ENCODE peak calls at places on chromosomes 3 and 15, in eight cellular contexts. I is HCT116, Z is Panc1, Y is HepG2, F is K562, W is A549, N is GM23338, D is SK-N-SH. M is an unnamed sample.

GRCh38 chr15:29812384-29812694 is 9.9 kb downstream of the TJP1 start:
- DNase-seq in I (no peak), Z (no peak), Y (no peak), F (no peak), W (no peak), N (peak; percentile 34), D (no peak), M (no peak)

GRCh38 chr15:53115563-53115962 is 325.4 kb upstream of the ONECUT1 start:
- DNase-seq in I (no peak), Z (no peak), Y (no peak), F (no peak), W (no peak), N (no peak), D (no peak), M (no peak)

GRCh38 chr3:36695113-36695768 is 69.1 kb downstream of the DCLK3 start:
- DNase-seq in I (no peak), Z (no peak), Y (no peak), F (no peak), W (no peak), N (no peak), D (no peak), M (no peak)

GRCh38 chr3:86547697-86548096 is 443.3 kb downstream of the VGLL3 start:
- DNase-seq in I (no peak), Z (no peak), Y (no peak), F (no peak), W (no peak), N (peak; percentile 93), D (no peak), M (no peak)

GRCh38 chr3:15318661-15319060 is 13.7 kb downstream of the SH3BP5 start:
- DNase-seq in I (no peak), Z (no peak), Y (no peak), F (no peak), W (no peak), N (no peak), D (no peak), M (no peak)

GRCh38 chr15:62119224-62119925 is 45.7 kb downstream of the C2CD4B start:
- DNase-seq in I (peak; percentile 44), Z (peak; percentile 86), Y (peak; percentile 51), F (no peak), W (peak; percentile 53), N (no peak), D (no peak), M (peak; percentile 14)

GRCh38 chr3:152841131-152841530 is 6.2 kb downstream of the P2RY1 start:
- DNase-seq in I (no peak), Z (no peak), Y (no peak), F (no peak), W (no peak), N (no peak), D (no peak), M (no peak)

GRCh38 chr3:106198828-106199194 is 330.0 kb upstream of the CBLB start:
- DNase-seq in I (no peak), Z (no peak), Y (no peak), F (no peak), W (no peak), N (no peak), D (no peak), M (no peak)

GRCh38 chr3:43638594-43639447 is 17.0 kb upstream of the ANO10 start:
- DNase-seq in I (peak; percentile 58), Z (no peak), Y (no peak), F (peak; percentile 68), W (no peak), N (peak; percentile 56), D (no peak), M (peak; percentile 71)

DNA sequence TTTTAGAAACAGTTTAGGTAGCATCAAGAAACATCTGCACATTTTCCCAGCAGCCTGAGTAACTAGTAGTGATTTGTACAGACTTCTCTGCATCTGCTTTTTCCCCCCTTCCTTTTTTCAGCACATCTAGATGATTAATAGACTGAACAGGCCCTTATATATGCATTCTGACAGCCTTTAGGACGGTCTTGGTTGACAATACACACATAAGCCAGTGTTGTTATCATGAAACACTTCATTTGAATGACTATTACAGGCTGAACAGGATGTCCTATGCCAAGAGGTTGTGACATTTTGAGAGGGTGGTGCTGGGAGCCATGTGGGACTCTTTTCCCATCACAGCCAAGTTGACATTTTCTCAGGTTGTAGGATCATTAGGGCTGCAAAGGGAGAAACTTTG is 73.9 kb downstream of the FILIP1L start:
- DNase-seq in I (no peak), Z (no peak), Y (no peak), F (no peak), W (no peak), N (no peak), D (no peak), M (no peak)
- H3K27ac ChIP-seq in I (peak overlapping the region; percentile 37), Z (peak overlapping the region; percentile 74), Y (no peak overlapping the region), F (no peak overlapping the region), W (peak overlapping the region; percentile 68), N (no peak overlapping the region), D (peak overlapping the region; percentile 92), M (no peak overlapping the region)

GRCh38 chr3:102529452-102529851 is 94.6 kb downstream of the ZPLD1 start:
- DNase-seq in I (peak; percentile 39), Z (peak; percentile 12), Y (no peak), F (no peak), W (peak; percentile 3), N (peak; percentile 69), D (peak; percentile 5), M (no peak)

GRCh38 chr3:102530443-102531195 is 95.8 kb downstream of the ZPLD1 start:
- DNase-seq in I (no peak), Z (no peak), Y (no peak), F (no peak), W (no peak), N (no peak), D (no peak), M (no peak)

GRCh38 chr3:102528727-102529126 is 93.9 kb downstream of the ZPLD1 start:
- DNase-seq in I (no peak), Z (no peak), Y (no peak), F (no peak), W (no peak), N (no peak), D (no peak), M (no peak)

GRCh38 chr3:102525624-102526023 is 90.8 kb downstream of the ZPLD1 start:
- DNase-seq in I (no peak), Z (no peak), Y (no peak), F (no peak), W (no peak), N (no peak), D (no peak), M (no peak)

DNA sequence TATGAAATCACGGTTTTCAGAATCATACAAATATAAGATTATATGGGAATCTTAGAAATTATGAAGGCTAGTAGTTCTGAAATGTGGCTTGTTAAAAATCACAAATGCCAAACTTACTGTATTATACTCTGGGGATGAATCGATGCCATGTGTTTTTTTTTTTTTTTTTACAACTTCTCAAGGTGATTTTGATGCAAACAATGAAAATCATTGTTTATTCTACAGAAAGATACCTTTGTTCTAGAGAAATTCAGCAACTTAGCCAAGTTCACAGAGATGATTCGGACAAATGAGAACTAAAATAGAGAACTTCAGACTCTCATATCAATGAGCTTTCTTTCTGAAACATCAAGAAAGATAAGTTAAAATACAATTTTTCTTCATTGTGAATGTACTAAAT is 92.0 kb downstream of the ZPLD1 start:
- DNase-seq in I (no peak), Z (no peak), Y (no peak), F (no peak), W (no peak), N (no peak), D (no peak), M (no peak)
- TF ChIP-seq REST in I (no peak), Z (no peak), Y (no peak), F (no peak), W (no peak), N (no peak), D (no peak), M (no peak)

GRCh38 chr3:10438902-10439610 is 66.3 kb downstream of the ATP2B2 start:
- DNase-seq in I (no peak), Z (no peak), Y (no peak), F (no peak), W (no peak), N (no peak), D (no peak), M (no peak)
- H3K27ac ChIP-seq in I (no peak overlapping the region), Z (no peak overlapping the region), Y (no peak overlapping the region), F (no peak overlapping the region), W (no peak overlapping the region), N (no peak overlapping the region), D (no peak overlapping the region), M (no peak overlapping the region)

GRCh38 chr15:77942611-77943211 is 134.8 kb downstream of the TBC1D2B start:
- DNase-seq in I (no peak), Z (no peak), Y (peak; percentile 73), F (no peak), W (no peak), N (no peak), D (no peak), M (no peak)

GRCh38 chr15:77939851-77940250 is 137.7 kb downstream of the TBC1D2B start:
- DNase-seq in I (no peak), Z (no peak), Y (no peak), F (no peak), W (no peak), N (no peak), D (no peak), M (no peak)

GRCh38 chr15:77940548-77940947 is 137.0 kb downstream of the TBC1D2B start:
- DNase-seq in I (no peak), Z (no peak), Y (no peak), F (no peak), W (no peak), N (no peak), D (no peak), M (no peak)

DNA sequence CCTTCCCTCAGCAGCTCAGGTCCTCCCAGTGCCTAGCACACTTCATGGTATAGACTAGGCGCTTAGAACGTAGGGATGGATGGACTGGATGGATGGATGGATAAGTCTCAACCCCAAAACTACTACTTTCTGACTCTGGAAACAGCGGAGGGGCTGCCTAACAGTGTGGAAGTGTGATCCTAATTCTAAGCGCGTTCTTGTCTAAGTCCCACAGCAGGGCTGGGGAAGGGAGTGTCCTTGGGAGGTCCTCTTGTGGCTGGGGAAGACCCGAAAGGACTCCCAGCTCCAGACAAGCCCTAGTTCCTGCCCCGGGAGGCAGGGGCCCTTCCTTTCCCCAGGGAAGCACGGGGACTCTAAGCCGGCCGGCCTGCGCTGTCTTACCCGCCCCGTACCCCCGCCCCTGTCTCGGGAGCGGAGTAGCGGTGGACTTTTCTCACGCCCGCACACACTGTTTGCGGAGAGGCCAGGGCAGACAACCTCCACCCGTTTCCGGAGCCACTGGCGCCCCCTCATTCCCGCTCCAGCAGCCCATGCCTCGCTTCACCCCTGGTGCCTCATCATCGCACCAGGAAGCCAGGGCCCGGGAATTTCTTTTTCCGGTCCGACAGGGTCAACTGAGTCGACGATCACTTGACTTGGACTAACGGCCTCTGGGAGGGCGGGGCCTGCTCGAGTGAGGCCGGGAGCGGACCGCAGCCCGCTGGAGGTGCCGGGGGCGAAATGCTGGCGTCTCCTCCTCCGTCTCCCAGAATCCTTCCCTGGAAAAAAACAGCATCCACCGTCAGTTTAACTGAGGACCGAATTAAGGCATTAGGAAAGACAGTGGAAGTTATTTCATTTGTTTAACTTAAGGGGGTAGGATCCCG is 133.3 kb downstream of the TBC1D2B start:
- DNase-seq in I (peak; percentile 13), Z (no peak), Y (peak; percentile 88), F (peak; percentile 36), W (no peak), N (peak; percentile 93), D (peak; percentile 41), M (peak; percentile 26)
- TF ChIP-seq REST in I (no peak), Z (no peak), Y (no peak), F (no peak), W (no peak), N (no peak), D (no peak), M (no peak)

GRCh38 chr3:50365080-50365841 is 5.9 kb upstream of the TMEM115 start:
- DNase-seq in I (peak; percentile 70), Z (no peak), Y (no peak), F (peak; percentile 92), W (no peak), N (peak; percentile 97), D (peak; percentile 90), M (peak; percentile 67)
- H3K27ac ChIP-seq in I (peak overlapping the region; percentile 25), Z (no peak overlapping the region), Y (no peak overlapping the region), F (no peak overlapping the region), W (no peak overlapping the region), N (no peak overlapping the region), D (peak overlapping the region; percentile 36), M (no peak overlapping the region)